ENCODE peak calls at places on chromosomes 11 and 22, in eight cellular contexts. One of them, this sample, is unnamed.

GRCh38 chr11:64110465-64111375 is 55.2 kb downstream of the MACROD1 start:
- DNase-seq in Kasumi-1: no peak
- DNase-seq in AG09309: no peak
- DNase-seq in type B pancreatic cell: no peak
- DNase-seq in brain pericyte: no peak
- DNase-seq in dermis blood vessel endothelial cell: no peak
- DNase-seq in cardiac septum: no peak
- DNase-seq in activated naive CD4-positive, alpha-beta T cell treated with anti-CD3 and anti-CD28 coated beads for 36 hours: no peak
- DNase-seq in this sample: no peak

GRCh38 chr22:29951675-29952413 is 68.9 kb downstream of the MTMR3 start:
- DNase-seq in Kasumi-1: no peak
- DNase-seq in brain pericyte: no peak
- DNase-seq in cardiac septum: no peak
- DNase-seq in AG09309: no peak
- DNase-seq in dermis blood vessel endothelial cell: no peak
- DNase-seq in type B pancreatic cell: no peak
- DNase-seq in activated naive CD4-positive, alpha-beta T cell treated with anti-CD3 and anti-CD28 coated beads for 36 hours: no peak
- DNase-seq in this sample: no peak

GRCh38 chr11:120789391-120789790 is 234.5 kb upstream of the TBCEL start:
- DNase-seq in Kasumi-1: no peak
- DNase-seq in activated naive CD4-positive, alpha-beta T cell treated with anti-CD3 and anti-CD28 coated beads for 36 hours: no peak
- DNase-seq in type B pancreatic cell: no peak
- DNase-seq in cardiac septum: peak; percentile 35
- DNase-seq in AG09309: no peak
- DNase-seq in brain pericyte: no peak
- DNase-seq in dermis blood vessel endothelial cell: no peak
- DNase-seq in this sample: no peak

GRCh38 chr11:69942333-69942820 is 123.2 kb upstream of the FGF3 start:
- DNase-seq in activated naive CD4-positive, alpha-beta T cell treated with anti-CD3 and anti-CD28 coated beads for 36 hours: no peak
- DNase-seq in brain pericyte: no peak
- DNase-seq in dermis blood vessel endothelial cell: no peak
- DNase-seq in AG09309: no peak
- DNase-seq in Kasumi-1: no peak
- DNase-seq in type B pancreatic cell: no peak
- DNase-seq in cardiac septum: no peak
- DNase-seq in this sample: no peak

GRCh38 chr11:108734956-108735559 is 70.2 kb downstream of the DDX10 start:
- DNase-seq in AG09309: no peak
- DNase-seq in brain pericyte: no peak
- DNase-seq in dermis blood vessel endothelial cell: peak; percentile 51
- DNase-seq in cardiac septum: no peak
- DNase-seq in type B pancreatic cell: no peak
- DNase-seq in Kasumi-1: peak; percentile 61
- DNase-seq in activated naive CD4-positive, alpha-beta T cell treated with anti-CD3 and anti-CD28 coated beads for 36 hours: peak; percentile 7
- DNase-seq in this sample: no peak

GRCh38 chr11:10211470-10211869 is 82.5 kb downstream of the SBF2 start:
- DNase-seq in cardiac septum: no peak
- DNase-seq in Kasumi-1: no peak
- DNase-seq in AG09309: no peak
- DNase-seq in type B pancreatic cell: no peak
- DNase-seq in brain pericyte: no peak
- DNase-seq in dermis blood vessel endothelial cell: no peak
- DNase-seq in activated naive CD4-positive, alpha-beta T cell treated with anti-CD3 and anti-CD28 coated beads for 36 hours: no peak
- DNase-seq in this sample: no peak

GRCh38 chr11:65636108-65636809 is 1.6 kb upstream of the SIPA1 start:
- DNase-seq in dermis blood vessel endothelial cell: no peak
- DNase-seq in cardiac septum: no peak
- DNase-seq in activated naive CD4-positive, alpha-beta T cell treated with anti-CD3 and anti-CD28 coated beads for 36 hours: no peak
- DNase-seq in AG09309: no peak
- DNase-seq in Kasumi-1: no peak
- DNase-seq in type B pancreatic cell: no peak
- DNase-seq in brain pericyte: no peak
- DNase-seq in this sample: no peak

GRCh38 chr22:26479043-26479791 is 4.4 kb downstream of the HPS4 start:
- DNase-seq in brain pericyte: no peak
- DNase-seq in type B pancreatic cell: no peak
- DNase-seq in dermis blood vessel endothelial cell: peak; percentile 32
- DNase-seq in AG09309: no peak
- DNase-seq in activated naive CD4-positive, alpha-beta T cell treated with anti-CD3 and anti-CD28 coated beads for 36 hours: no peak
- DNase-seq in Kasumi-1: peak; percentile 56
- DNase-seq in cardiac septum: no peak
- DNase-seq in this sample: peak; percentile 41

GRCh38 chr22:37079668-37080171 is 28.2 kb downstream of the KCTD17 start:
- DNase-seq in brain pericyte: no peak
- DNase-seq in AG09309: no peak
- DNase-seq in cardiac septum: no peak
- DNase-seq in Kasumi-1: no peak
- DNase-seq in activated naive CD4-positive, alpha-beta T cell treated with anti-CD3 and anti-CD28 coated beads for 36 hours: peak; percentile 96
- DNase-seq in type B pancreatic cell: no peak
- DNase-seq in dermis blood vessel endothelial cell: peak; percentile 81
- DNase-seq in this sample: peak; percentile 12

GRCh38 chr11:5282652-5283051 is 12.9 kb upstream of the HBE1 start:
- DNase-seq in dermis blood vessel endothelial cell: no peak
- DNase-seq in activated naive CD4-positive, alpha-beta T cell treated with anti-CD3 and anti-CD28 coated beads for 36 hours: no peak
- DNase-seq in type B pancreatic cell: no peak
- DNase-seq in AG09309: no peak
- DNase-seq in Kasumi-1: no peak
- DNase-seq in brain pericyte: no peak
- DNase-seq in cardiac septum: no peak
- DNase-seq in this sample: no peak

GRCh38 chr22:19942886-19943664 is 1.5 kb upstream of the TXNRD2 start:
- DNase-seq in cardiac septum: no peak
- DNase-seq in Kasumi-1: peak; percentile 21
- DNase-seq in activated naive CD4-positive, alpha-beta T cell treated with anti-CD3 and anti-CD28 coated beads for 36 hours: peak; percentile 44
- DNase-seq in brain pericyte: peak; percentile 63
- DNase-seq in AG09309: peak; percentile 80
- DNase-seq in dermis blood vessel endothelial cell: peak; percentile 70
- DNase-seq in type B pancreatic cell: no peak
- DNase-seq in this sample: no peak

GRCh38 chr22:39349506-39349966 is 255 bp upstream of the SYNGR1 start:
- DNase-seq in type B pancreatic cell: no peak
- DNase-seq in activated naive CD4-positive, alpha-beta T cell treated with anti-CD3 and anti-CD28 coated beads for 36 hours: peak; percentile 24
- DNase-seq in AG09309: no peak
- DNase-seq in dermis blood vessel endothelial cell: peak; percentile 25
- DNase-seq in Kasumi-1: peak; percentile 49
- DNase-seq in brain pericyte: no peak
- DNase-seq in cardiac septum: no peak
- DNase-seq in this sample: no peak

GRCh38 chr11:75013051-75013450 is 24.3 kb downstream of the NEU3 start:
- DNase-seq in activated naive CD4-positive, alpha-beta T cell treated with anti-CD3 and anti-CD28 coated beads for 36 hours: peak; percentile 17
- DNase-seq in AG09309: no peak
- DNase-seq in Kasumi-1: no peak
- DNase-seq in type B pancreatic cell: no peak
- DNase-seq in cardiac septum: no peak
- DNase-seq in dermis blood vessel endothelial cell: no peak
- DNase-seq in brain pericyte: no peak
- DNase-seq in this sample: no peak

GRCh38 chr11:42526366-42526765 is 785.4 kb upstream of the API5 start:
- DNase-seq in cardiac septum: no peak
- DNase-seq in dermis blood vessel endothelial cell: no peak
- DNase-seq in brain pericyte: no peak
- DNase-seq in AG09309: no peak
- DNase-seq in activated naive CD4-positive, alpha-beta T cell treated with anti-CD3 and anti-CD28 coated beads for 36 hours: no peak
- DNase-seq in type B pancreatic cell: no peak
- DNase-seq in Kasumi-1: no peak
- DNase-seq in this sample: no peak

GRCh38 chr11:102560555-102561011 is 30.0 kb upstream of the MMP7 start:
- DNase-seq in dermis blood vessel endothelial cell: no peak
- DNase-seq in type B pancreatic cell: no peak
- DNase-seq in brain pericyte: no peak
- DNase-seq in activated naive CD4-positive, alpha-beta T cell treated with anti-CD3 and anti-CD28 coated beads for 36 hours: no peak
- DNase-seq in Kasumi-1: peak; percentile 65
- DNase-seq in cardiac septum: no peak
- DNase-seq in AG09309: peak; percentile 52
- DNase-seq in this sample: peak; percentile 90

This sample was measured in KG1.